ENCODE peak calls at places on chromosomes 2 and 18, in five cellular contexts. Z, K, P, E and O are unnamed samples. For H3K27me3, the result is how much of the 10 kb centered on the place peaks cover.

GRCh38 chr2:231932711-231932970 is 6.4 kb upstream of the NPPC start:
- DNase-seq in Z (no peak), K (peak), P (no peak), E (no peak), O (no peak)

GRCh38 chr2:222989431-222989830 is 62.6 kb upstream of the KCNE4 start:
- DNase-seq in Z (no peak), K (no peak), P (no peak), E (no peak), O (no peak)

GRCh38 chr2:23803275-23803964 is 123.5 kb downstream of the ATAD2B start:
- DNase-seq in Z (peak), K (no peak), P (no peak), E (no peak), O (no peak)

GRCh38 chr18:79606621-79607331 is 72.8 kb upstream of the CTDP1 start:
- DNase-seq in Z (no peak), K (no peak), P (no peak), E (no peak), O (no peak)

GRCh38 chr2:64204006-64204632 is 59.9 kb upstream of the PELI1 start:
- DNase-seq in Z (peak), K (no peak), P (peak), E (no peak), O (peak)

GRCh38 chr2:96271995-96272394 is 6.0 kb downstream of the CIAO1 start:
- DNase-seq in Z (no peak), K (no peak), P (no peak), E (no peak), O (no peak)

GRCh38 chr2:219612605-219613286 is 14.7 kb upstream of the SLC4A3 start:
- DNase-seq in Z (no peak), K (peak), P (no peak), E (no peak), O (peak)

GRCh38 chr18:36372902-36373301 is 75.4 kb downstream of the FHOD3 start:
- DNase-seq in Z (peak), K (no peak), P (no peak), E (no peak), O (no peak)

GRCh38 chr2:73264332-73264606 is 20.0 kb downstream of the FBXO41 start:
- DNase-seq in Z (no peak), K (no peak), P (no peak), E (no peak), O (no peak)

GRCh38 chr2:74031203-74031602 is 46.5 kb downstream of the TET3 start:
- DNase-seq in Z (no peak), K (no peak), P (no peak), E (no peak), O (no peak)

GRCh38 chr2:215529271-215529670 is 93.4 kb upstream of the FN1 start:
- DNase-seq in Z (peak), K (no peak), P (no peak), E (no peak), O (no peak)

GRCh38 chr2:51220606-51221005 is 188.7 kb upstream of the NRXN1 start:
- DNase-seq in Z (peak), K (no peak), P (no peak), E (no peak), O (no peak)

DNA sequence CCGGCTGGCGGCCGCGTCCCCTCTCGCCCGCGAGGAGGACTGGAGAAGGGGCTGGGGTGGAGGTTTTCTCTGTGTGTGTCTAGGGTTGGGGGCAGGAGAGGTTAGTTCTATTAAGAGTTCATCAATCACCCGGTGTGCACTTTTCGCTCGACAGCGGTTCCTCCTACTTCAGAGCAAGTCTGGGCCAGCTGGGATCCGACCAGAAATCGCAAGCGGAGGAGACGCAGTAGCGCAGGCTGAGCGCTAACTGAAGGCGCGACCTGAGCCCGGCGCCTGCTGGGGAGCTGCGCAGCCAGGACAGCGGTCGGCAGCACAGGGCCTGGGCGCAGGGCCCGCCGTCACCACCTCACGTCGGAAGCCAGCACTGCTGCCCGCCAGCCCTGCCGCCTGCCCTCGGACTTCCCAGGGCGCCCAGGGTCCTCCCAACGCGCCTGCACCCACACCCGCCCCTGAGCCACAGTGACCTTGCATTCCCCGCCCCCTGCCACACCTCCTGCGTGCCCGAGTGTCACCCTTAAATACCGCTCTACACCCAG is 10.1 kb upstream of the HOXD1 start:
- DNase-seq in Z (peak), K (no peak), P (no peak), E (peak), O (no peak)
- H3K27me3 ChIP-seq in Z (half or more), K (half or more), P (half or more), E (half or more), O (under half)

GRCh38 chr2:27199241-27199640 is 12.6 kb upstream of the ATRAID start:
- DNase-seq in Z (no peak), K (no peak), P (no peak), E (no peak), O (no peak)
- H3K4me3 ChIP-seq in Z (no peak), K (no peak), P (no peak), E (no peak), O (no peak)

GRCh38 chr2:238381341-238382130 is 45.2 kb upstream of the ASB1 start:
- DNase-seq in Z (no peak), K (peak), P (no peak), E (no peak), O (no peak)

GRCh38 chr2:238380785-238381184 is 45.9 kb upstream of the ASB1 start:
- DNase-seq in Z (peak), K (no peak), P (no peak), E (peak), O (no peak)

GRCh38 chr2:238378230-238379095 is 48.3 kb upstream of the ASB1 start:
- DNase-seq in Z (no peak), K (no peak), P (no peak), E (no peak), O (no peak)

GRCh38 chr2:238380336-238380735 is 46.4 kb upstream of the ASB1 start:
- DNase-seq in Z (no peak), K (no peak), P (no peak), E (no peak), O (no peak)

GRCh38 chr2:238379096-238379810 is 47.5 kb upstream of the ASB1 start:
- DNase-seq in Z (peak), K (peak), P (no peak), E (no peak), O (no peak)
- H3K27ac ChIP-seq in Z (no peak), K (no peak), P (no peak), E (no peak), O (peak)

DNA sequence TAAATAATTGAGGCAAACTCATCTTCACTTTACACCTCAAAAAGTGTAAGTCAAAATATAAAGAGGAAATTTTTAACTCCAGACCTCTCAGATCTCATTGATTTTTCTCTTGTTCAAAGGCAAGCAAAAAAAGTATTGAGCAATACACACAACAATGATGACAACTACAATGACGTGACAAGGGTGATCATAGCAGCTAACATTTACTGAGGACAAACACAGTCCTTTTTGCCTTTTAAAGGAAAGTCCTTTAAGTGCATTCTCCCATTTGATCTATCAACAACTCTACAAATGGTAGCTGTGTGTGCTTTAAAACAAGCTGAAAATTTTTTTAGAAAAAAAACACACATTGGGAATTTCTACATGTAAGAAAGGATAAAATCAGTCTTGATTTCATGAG is 123.5 kb upstream of the CTAGE1 start:
- DNase-seq in Z (no peak), K (no peak), P (no peak), E (no peak), O (no peak)
- H3K27me3 ChIP-seq in Z (under half), K (under half), P (under half), E (under half), O (under half)

DNA sequence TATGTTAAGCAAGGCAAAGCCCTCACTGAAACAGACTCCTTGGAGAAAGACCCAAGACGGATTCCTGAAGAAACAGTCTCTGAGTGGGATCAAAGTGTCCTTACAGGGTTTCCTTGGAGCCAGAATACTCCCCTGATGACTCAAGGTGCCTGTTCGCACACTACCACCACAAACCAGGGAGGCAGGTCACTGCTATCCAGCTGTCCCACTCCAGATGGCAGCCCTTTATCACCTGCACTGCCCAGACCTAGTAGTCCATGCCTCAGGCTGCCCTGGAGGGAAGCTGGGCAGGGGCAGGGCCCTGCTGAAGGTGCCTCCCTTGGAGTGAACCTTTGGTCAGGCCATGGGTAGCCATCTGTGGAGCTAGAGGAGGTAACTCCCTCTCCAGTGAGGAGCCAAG is 34.2 kb downstream of the TRABD2A start:
- DNase-seq in Z (peak), K (no peak), P (no peak), E (no peak), O (no peak)
- H3K4me3 ChIP-seq in Z (no peak), K (no peak), P (no peak), E (no peak), O (no peak)

GRCh38 chr2:85784474-85784986 is 30.7 kb downstream of the ATOH8 start:
- DNase-seq in Z (no peak), K (no peak), P (no peak), E (no peak), O (no peak)

GRCh38 chr2:85786865-85787264 is 33.1 kb downstream of the ATOH8 start:
- DNase-seq in Z (no peak), K (no peak), P (no peak), E (no peak), O (no peak)

GRCh38 chr2:85786444-85786843 is 32.7 kb downstream of the ATOH8 start:
- DNase-seq in Z (no peak), K (no peak), P (no peak), E (no peak), O (no peak)

GRCh38 chr2:85785027-85785822 is 31.4 kb downstream of the ATOH8 start:
- DNase-seq in Z (peak), K (no peak), P (no peak), E (no peak), O (peak)

DNA sequence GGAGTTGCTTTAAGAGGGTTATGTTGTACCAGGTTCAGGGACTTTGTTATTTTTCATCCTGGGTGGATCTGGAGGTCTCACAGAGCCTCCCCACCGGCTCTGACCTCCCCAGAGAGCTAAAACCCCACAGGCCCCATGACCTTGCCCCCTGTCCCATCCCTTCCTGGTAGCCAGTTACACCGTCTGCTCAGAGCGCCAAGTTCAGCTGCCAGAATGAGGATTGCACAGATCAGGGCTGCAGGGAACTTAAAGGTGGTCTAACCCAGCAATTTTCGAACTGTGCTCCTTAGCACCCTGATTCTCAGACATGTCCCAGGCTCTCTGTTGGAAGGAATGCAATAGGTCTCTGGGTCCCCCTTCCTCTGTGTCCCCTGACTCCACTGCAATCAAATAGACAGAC is 32.1 kb downstream of the ATOH8 start:
- DNase-seq in Z (no peak), K (no peak), P (no peak), E (no peak), O (no peak)
- H3K27ac ChIP-seq in Z (peak), K (no peak), P (peak), E (no peak), O (peak)

DNA sequence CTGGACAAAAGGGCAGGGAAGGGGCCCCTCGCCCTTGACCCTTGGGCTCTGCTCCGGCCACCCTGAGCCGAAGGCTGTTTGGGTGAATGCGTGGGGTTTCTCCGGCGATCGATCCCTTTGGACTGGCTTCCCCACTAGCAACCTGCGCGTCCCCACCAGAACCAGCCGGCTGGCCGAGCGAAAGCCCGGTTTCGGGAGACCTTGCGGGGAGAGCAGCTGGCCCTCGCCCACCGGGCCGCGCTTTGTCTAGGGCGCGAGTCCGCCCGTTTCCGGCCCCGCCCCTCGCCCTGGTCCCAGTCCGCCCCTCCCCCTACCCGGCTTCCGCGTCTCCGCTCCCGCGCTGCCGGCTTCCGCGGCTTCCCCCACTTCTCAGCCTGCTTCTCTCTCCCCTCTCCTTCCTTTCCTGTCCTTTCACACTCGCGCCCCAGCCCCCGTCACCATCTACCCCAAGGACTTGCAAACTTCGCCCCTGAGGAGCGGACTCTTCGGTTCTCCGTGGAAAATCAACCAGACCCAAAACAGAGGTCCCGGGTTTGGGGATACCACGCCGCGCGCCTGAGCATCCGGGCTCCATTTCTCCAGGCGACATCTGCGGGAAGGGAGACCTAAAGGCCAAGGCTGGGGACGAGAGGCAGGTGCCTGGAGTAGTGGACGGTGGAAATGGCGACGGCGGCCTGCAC is 48.0 kb upstream of the ATP6V1B1 start:
- DNase-seq in Z (no peak), K (peak), P (peak), E (no peak), O (peak)
- H3K27me3 ChIP-seq in Z (half or more), K (half or more), P (half or more), E (half or more), O (under half)